ENCODE peak calls at places on chromosomes 4 and X, in nine cellular contexts. One of them, this sample, is unnamed.

GRCh38 chr4:73499996-73500765 is 18.6 kb downstream of the AFM start:
- DNase-seq in kidney epithelial cell: no peak
- DNase-seq in heart right ventricle: no peak
- DNase-seq in fibroblast of pulmonary artery: peak
- DNase-seq in transverse colon: no peak
- DNase-seq in sigmoid colon: no peak
- DNase-seq in thoracic aorta: no peak
- DNase-seq in cardiac muscle cell: peak
- DNase-seq in adrenal gland: no peak
- DNase-seq in this sample: no peak

GRCh38 chr4:150283689-150284088 is 205.4 kb downstream of the DCLK2 start:
- DNase-seq in thoracic aorta: no peak
- DNase-seq in cardiac muscle cell: peak
- DNase-seq in transverse colon: no peak
- DNase-seq in heart right ventricle: no peak
- DNase-seq in fibroblast of pulmonary artery: peak
- DNase-seq in adrenal gland: no peak
- DNase-seq in sigmoid colon: no peak
- DNase-seq in kidney epithelial cell: no peak
- DNase-seq in this sample: no peak

GRCh38 chr4:26520728-26521442 is 30.6 kb upstream of the CCKAR start:
- DNase-seq in sigmoid colon: peak
- DNase-seq in fibroblast of pulmonary artery: no peak
- DNase-seq in kidney epithelial cell: no peak
- DNase-seq in adrenal gland: no peak
- DNase-seq in transverse colon: no peak
- DNase-seq in heart right ventricle: no peak
- DNase-seq in thoracic aorta: no peak
- DNase-seq in cardiac muscle cell: no peak
- DNase-seq in this sample: no peak

GRCh38 chr4:55554453-55555030 is 7.8 kb upstream of the CLOCK start:
- DNase-seq in adrenal gland: peak
- DNase-seq in heart right ventricle: no peak
- DNase-seq in fibroblast of pulmonary artery: peak
- DNase-seq in sigmoid colon: no peak
- DNase-seq in transverse colon: no peak
- DNase-seq in thoracic aorta: no peak
- DNase-seq in kidney epithelial cell: no peak
- DNase-seq in cardiac muscle cell: peak
- DNase-seq in this sample: no peak

GRCh38 chr4:104966349-104967033 is 180.2 kb upstream of the TET2 start:
- DNase-seq in fibroblast of pulmonary artery: peak
- DNase-seq in sigmoid colon: no peak
- DNase-seq in transverse colon: peak
- DNase-seq in cardiac muscle cell: peak
- DNase-seq in kidney epithelial cell: peak
- DNase-seq in heart right ventricle: no peak
- DNase-seq in thoracic aorta: no peak
- DNase-seq in adrenal gland: no peak
- DNase-seq in this sample: no peak

GRCh38 chr4:120718979-120719566 is 203.5 kb downstream of the PRDM5 start:
- DNase-seq in thoracic aorta: no peak
- DNase-seq in sigmoid colon: no peak
- DNase-seq in fibroblast of pulmonary artery: peak
- DNase-seq in adrenal gland: peak
- DNase-seq in heart right ventricle: no peak
- DNase-seq in cardiac muscle cell: peak
- DNase-seq in kidney epithelial cell: no peak
- DNase-seq in transverse colon: peak
- DNase-seq in this sample: no peak

GRCh38 chr4:89538886-89539285 is 231.3 kb upstream of the GPRIN3 start:
- DNase-seq in heart right ventricle: no peak
- DNase-seq in transverse colon: no peak
- DNase-seq in sigmoid colon: no peak
- DNase-seq in adrenal gland: no peak
- DNase-seq in kidney epithelial cell: no peak
- DNase-seq in fibroblast of pulmonary artery: peak
- DNase-seq in cardiac muscle cell: peak
- DNase-seq in thoracic aorta: no peak
- DNase-seq in this sample: no peak

GRCh38 chr4:143559757-143560147 is 46.2 kb downstream of the SMARCA5 start:
- DNase-seq in fibroblast of pulmonary artery: no peak
- DNase-seq in cardiac muscle cell: peak
- DNase-seq in thoracic aorta: no peak
- DNase-seq in heart right ventricle: no peak
- DNase-seq in transverse colon: no peak
- DNase-seq in kidney epithelial cell: no peak
- DNase-seq in sigmoid colon: peak
- DNase-seq in adrenal gland: peak
- DNase-seq in this sample: no peak

GRCh38 chr4:152283806-152284470 is 252.0 kb downstream of the FBXW7 start:
- DNase-seq in cardiac muscle cell: no peak
- DNase-seq in sigmoid colon: no peak
- DNase-seq in adrenal gland: no peak
- DNase-seq in fibroblast of pulmonary artery: no peak
- DNase-seq in thoracic aorta: no peak
- DNase-seq in transverse colon: no peak
- DNase-seq in kidney epithelial cell: no peak
- DNase-seq in heart right ventricle: no peak
- DNase-seq in this sample: no peak

GRCh38 chrX:149628280-149628679 is 3.3 kb downstream of the TMEM185A start:
- DNase-seq in cardiac muscle cell: no peak
- DNase-seq in thoracic aorta: no peak
- DNase-seq in sigmoid colon: no peak
- DNase-seq in heart right ventricle: no peak
- DNase-seq in transverse colon: no peak
- DNase-seq in kidney epithelial cell: no peak
- DNase-seq in fibroblast of pulmonary artery: no peak
- DNase-seq in adrenal gland: no peak
- DNase-seq in this sample: no peak

GRCh38 chrX:9844936-9845573 is 58.8 kb downstream of the SHROOM2 start:
- DNase-seq in kidney epithelial cell: no peak
- DNase-seq in fibroblast of pulmonary artery: no peak
- DNase-seq in adrenal gland: no peak
- DNase-seq in thoracic aorta: no peak
- DNase-seq in cardiac muscle cell: no peak
- DNase-seq in transverse colon: no peak
- DNase-seq in heart right ventricle: no peak
- DNase-seq in sigmoid colon: no peak
- DNase-seq in this sample: no peak

GRCh38 chrX:30654989-30655607 is 1.9 kb downstream of the GK start:
- DNase-seq in cardiac muscle cell: no peak
- DNase-seq in transverse colon: no peak
- DNase-seq in fibroblast of pulmonary artery: no peak
- DNase-seq in adrenal gland: no peak
- DNase-seq in thoracic aorta: no peak
- DNase-seq in heart right ventricle: no peak
- DNase-seq in kidney epithelial cell: no peak
- DNase-seq in sigmoid colon: no peak
- DNase-seq in this sample: no peak

GRCh38 chrX:1661048-1661921 is 46.4 kb downstream of the ASMT start:
- DNase-seq in transverse colon: peak
- DNase-seq in sigmoid colon: no peak
- DNase-seq in heart right ventricle: no peak
- DNase-seq in cardiac muscle cell: no peak
- DNase-seq in thoracic aorta: no peak
- DNase-seq in kidney epithelial cell: no peak
- DNase-seq in adrenal gland: peak
- DNase-seq in fibroblast of pulmonary artery: no peak
- DNase-seq in this sample: no peak

GRCh38 chrX:11533211-11533651 is 132.5 kb downstream of the ARHGAP6 start:
- DNase-seq in transverse colon: no peak
- DNase-seq in sigmoid colon: no peak
- DNase-seq in fibroblast of pulmonary artery: peak
- DNase-seq in kidney epithelial cell: peak
- DNase-seq in adrenal gland: no peak
- DNase-seq in thoracic aorta: no peak
- DNase-seq in heart right ventricle: no peak
- DNase-seq in cardiac muscle cell: peak
- DNase-seq in this sample: peak

GRCh38 chrX:107654778-107655761 is 26.8 kb downstream of the PRPS1 start:
- DNase-seq in transverse colon: peak
- DNase-seq in thoracic aorta: no peak
- DNase-seq in kidney epithelial cell: peak
- DNase-seq in adrenal gland: peak
- DNase-seq in fibroblast of pulmonary artery: peak
- DNase-seq in sigmoid colon: peak
- DNase-seq in cardiac muscle cell: peak
- DNase-seq in heart right ventricle: peak
- DNase-seq in this sample: no peak

GRCh38 chr4:6032249-6033244 is 14.3 kb upstream of the C4orf50 start:
- DNase-seq in thoracic aorta: no peak
- DNase-seq in heart right ventricle: no peak
- DNase-seq in adrenal gland: no peak
- DNase-seq in transverse colon: no peak
- DNase-seq in sigmoid colon: no peak
- DNase-seq in fibroblast of pulmonary artery: no peak
- DNase-seq in cardiac muscle cell: no peak
- DNase-seq in kidney epithelial cell: no peak
- DNase-seq in this sample: no peak

GRCh38 chrX:12901486-12901885 is 4.9 kb upstream of the TLR8 start:
- DNase-seq in transverse colon: peak
- DNase-seq in thoracic aorta: no peak
- DNase-seq in adrenal gland: peak
- DNase-seq in fibroblast of pulmonary artery: peak
- DNase-seq in heart right ventricle: peak
- DNase-seq in cardiac muscle cell: peak
- DNase-seq in sigmoid colon: peak
- DNase-seq in kidney epithelial cell: no peak
- DNase-seq in this sample: no peak

GRCh38 chrX:65587616-65588526 is 53.3 kb upstream of the LAS1L start:
- DNase-seq in transverse colon: peak
- DNase-seq in cardiac muscle cell: peak
- DNase-seq in fibroblast of pulmonary artery: peak
- DNase-seq in kidney epithelial cell: no peak
- DNase-seq in thoracic aorta: peak
- DNase-seq in heart right ventricle: peak
- DNase-seq in adrenal gland: peak
- DNase-seq in sigmoid colon: peak
- DNase-seq in this sample: no peak

GRCh38 chr4:56723201-56723605 is 42.1 kb upstream of the HOPX start:
- DNase-seq in adrenal gland: no peak
- DNase-seq in cardiac muscle cell: no peak
- DNase-seq in thoracic aorta: no peak
- DNase-seq in transverse colon: no peak
- DNase-seq in fibroblast of pulmonary artery: no peak
- DNase-seq in sigmoid colon: no peak
- DNase-seq in kidney epithelial cell: no peak
- DNase-seq in heart right ventricle: no peak
- DNase-seq in this sample: no peak

GRCh38 chr4:33930497-33930896 is 2313.8 kb downstream of the ARAP2 start:
- DNase-seq in transverse colon: no peak
- DNase-seq in sigmoid colon: no peak
- DNase-seq in kidney epithelial cell: no peak
- DNase-seq in heart right ventricle: no peak
- DNase-seq in fibroblast of pulmonary artery: peak
- DNase-seq in adrenal gland: no peak
- DNase-seq in cardiac muscle cell: peak
- DNase-seq in thoracic aorta: no peak
- DNase-seq in this sample: no peak

GRCh38 chr4:105461221-105462041 is 12.4 kb downstream of the PPA2 start:
- DNase-seq in transverse colon: no peak
- DNase-seq in fibroblast of pulmonary artery: peak
- DNase-seq in adrenal gland: no peak
- DNase-seq in cardiac muscle cell: peak
- DNase-seq in heart right ventricle: no peak
- DNase-seq in sigmoid colon: no peak
- DNase-seq in kidney epithelial cell: no peak
- DNase-seq in thoracic aorta: no peak
- DNase-seq in this sample: no peak

GRCh38 chrX:131840799-131841495 is 182.2 kb upstream of the STK26 start:
- DNase-seq in heart right ventricle: no peak
- DNase-seq in adrenal gland: no peak
- DNase-seq in sigmoid colon: no peak
- DNase-seq in fibroblast of pulmonary artery: no peak
- DNase-seq in cardiac muscle cell: no peak
- DNase-seq in kidney epithelial cell: no peak
- DNase-seq in transverse colon: no peak
- DNase-seq in thoracic aorta: no peak
- DNase-seq in this sample: no peak

GRCh38 chr4:114364857-114365256 is 233.8 kb upstream of the UGT8 start:
- DNase-seq in cardiac muscle cell: peak
- DNase-seq in sigmoid colon: no peak
- DNase-seq in transverse colon: no peak
- DNase-seq in fibroblast of pulmonary artery: peak
- DNase-seq in thoracic aorta: no peak
- DNase-seq in kidney epithelial cell: peak
- DNase-seq in adrenal gland: no peak
- DNase-seq in heart right ventricle: no peak
- DNase-seq in this sample: peak

GRCh38 chr4:41232406-41232805 is 18.1 kb upstream of the APBB2 start:
- DNase-seq in kidney epithelial cell: no peak
- DNase-seq in thoracic aorta: no peak
- DNase-seq in transverse colon: no peak
- DNase-seq in sigmoid colon: no peak
- DNase-seq in cardiac muscle cell: no peak
- DNase-seq in adrenal gland: no peak
- DNase-seq in heart right ventricle: no peak
- DNase-seq in fibroblast of pulmonary artery: no peak
- DNase-seq in this sample: no peak
- TF ChIP-seq CTCF in kidney epithelial cell: no peak
- TF ChIP-seq CTCF in thoracic aorta: no peak
- TF ChIP-seq CTCF in transverse colon: no peak
- TF ChIP-seq CTCF in sigmoid colon: no peak
- TF ChIP-seq CTCF in cardiac muscle cell: peak
- TF ChIP-seq CTCF in adrenal gland: no peak
- TF ChIP-seq CTCF in heart right ventricle: no peak
- TF ChIP-seq CTCF in fibroblast of pulmonary artery: peak
- TF ChIP-seq CTCF in this sample: no peak

GRCh38 chr4:48015678-48016077 is 803 bp downstream of the CNGA1 start:
- DNase-seq in cardiac muscle cell: no peak
- DNase-seq in thoracic aorta: no peak
- DNase-seq in sigmoid colon: no peak
- DNase-seq in kidney epithelial cell: no peak
- DNase-seq in adrenal gland: no peak
- DNase-seq in transverse colon: peak
- DNase-seq in fibroblast of pulmonary artery: no peak
- DNase-seq in heart right ventricle: no peak
- DNase-seq in this sample: no peak
- H3K4me3 ChIP-seq in cardiac muscle cell: peak
- H3K4me3 ChIP-seq in thoracic aorta: no peak
- H3K4me3 ChIP-seq in sigmoid colon: no peak
- H3K4me3 ChIP-seq in kidney epithelial cell: peak
- H3K4me3 ChIP-seq in adrenal gland: no peak
- H3K4me3 ChIP-seq in transverse colon: no peak
- H3K4me3 ChIP-seq in fibroblast of pulmonary artery: peak
- H3K4me3 ChIP-seq in heart right ventricle: no peak
- H3K4me3 ChIP-seq in this sample: peak

GRCh38 chr4:57734104-57734503 is 623.9 kb upstream of the IGFBP7 start:
- DNase-seq in heart right ventricle: no peak
- DNase-seq in cardiac muscle cell: no peak
- DNase-seq in adrenal gland: no peak
- DNase-seq in transverse colon: no peak
- DNase-seq in sigmoid colon: no peak
- DNase-seq in fibroblast of pulmonary artery: no peak
- DNase-seq in thoracic aorta: no peak
- DNase-seq in kidney epithelial cell: no peak
- DNase-seq in this sample: no peak
- TF ChIP-seq CTCF in heart right ventricle: no peak
- TF ChIP-seq CTCF in cardiac muscle cell: no peak
- TF ChIP-seq CTCF in adrenal gland: no peak
- TF ChIP-seq CTCF in transverse colon: no peak
- TF ChIP-seq CTCF in sigmoid colon: no peak
- TF ChIP-seq CTCF in fibroblast of pulmonary artery: no peak
- TF ChIP-seq CTCF in thoracic aorta: no peak
- TF ChIP-seq CTCF in kidney epithelial cell: no peak
- TF ChIP-seq CTCF in this sample: no peak

GRCh38 chr4:176271749-176272148 is 2.7 kb upstream of the ASB5 start:
- DNase-seq in fibroblast of pulmonary artery: no peak
- DNase-seq in cardiac muscle cell: no peak
- DNase-seq in transverse colon: no peak
- DNase-seq in adrenal gland: no peak
- DNase-seq in thoracic aorta: no peak
- DNase-seq in heart right ventricle: no peak
- DNase-seq in kidney epithelial cell: peak
- DNase-seq in sigmoid colon: no peak
- DNase-seq in this sample: no peak
- H3K4me3 ChIP-seq in fibroblast of pulmonary artery: no peak
- H3K4me3 ChIP-seq in cardiac muscle cell: no peak
- H3K4me3 ChIP-seq in transverse colon: no peak
- H3K4me3 ChIP-seq in adrenal gland: no peak
- H3K4me3 ChIP-seq in thoracic aorta: no peak
- H3K4me3 ChIP-seq in heart right ventricle: no peak
- H3K4me3 ChIP-seq in kidney epithelial cell: no peak
- H3K4me3 ChIP-seq in sigmoid colon: no peak
- H3K4me3 ChIP-seq in this sample: no peak